ENCODE peak calls at places on chromosomes 2 and 18, in ten cellular contexts. U is keratinocyte, B is upper lobe of right lung, G is choroid plexus epithelial cell, P is mammary epithelial cell, F is lower lobe of right lung, C is A549, R is psoas muscle, L is esophagus squamous epithelium, A is DND-41. E is an unnamed sample.

GRCh38 chr18:5941869-5942268 is 46.5 kb upstream of the TMEM200C start:
- DNase-seq in L (no peak), B (no peak), C (no peak), F (no peak), A (no peak), R (no peak), U (no peak), G (no peak), P (no peak), E (no peak)

GRCh38 chr2:150126143-150126725 is 361.2 kb downstream of the RND3 start:
- DNase-seq in L (no peak), C (peak; percentile 62), B (no peak), R (no peak), P (peak; percentile 94), A (no peak), F (no peak), G (peak; percentile 60), U (no peak), E (no peak)

GRCh38 chr2:95296036-95296435 is 1.1 kb upstream of the KCNIP3 start:
- DNase-seq in F (no peak), U (no peak), A (no peak), R (no peak), C (no peak), G (no peak), B (no peak), P (peak; percentile 20), L (no peak), E (no peak)

GRCh38 chr2:86107031-86107430 is 996 bp downstream of the PTCD3 start:
- DNase-seq in P (peak; percentile 2), A (no peak), L (no peak), B (no peak), C (no peak), G (no peak), U (no peak), R (no peak), F (no peak), E (peak; percentile 2)

GRCh38 chr18:22145160-22145559 is 24.2 kb upstream of the GATA6 start:
- DNase-seq in L (no peak), A (no peak), R (no peak), U (no peak), B (no peak), P (no peak), C (no peak), G (peak; percentile 23), F (no peak), E (no peak)

GRCh38 chr18:36389811-36390581 is 92.5 kb downstream of the FHOD3 start:
- DNase-seq in L (no peak), B (no peak), F (no peak), A (no peak), C (no peak), R (no peak), G (no peak), P (no peak), U (no peak), E (no peak)

GRCh38 chr18:23452347-23452727 is 750 bp upstream of the RIOK3 start:
- DNase-seq in P (no peak), L (no peak), C (no peak), G (no peak), U (no peak), B (no peak), R (no peak), F (no peak), A (no peak), E (no peak)

GRCh38 chr2:47783491-47784330 is 766 bp downstream of the MSH6 start:
- DNase-seq in U (no peak), C (peak; percentile 82), G (peak; percentile 56), R (peak; percentile 59), A (peak; percentile 86), P (peak; percentile 66), B (peak; percentile 88), L (peak; percentile 14), F (peak; percentile 81), E (peak; percentile 65)

GRCh38 chr18:71028285-71028762 is 739.5 kb downstream of the SOCS6 start:
- DNase-seq in R (no peak), F (no peak), L (no peak), P (no peak), A (no peak), U (no peak), G (peak; percentile 82), C (no peak), B (no peak), E (no peak)

GRCh38 chr18:57843403-57843802 is 40.3 kb upstream of the ATP8B1 start:
- DNase-seq in B (no peak), R (no peak), U (no peak), G (no peak), F (no peak), L (no peak), P (no peak), C (no peak), A (no peak), E (no peak)

GRCh38 chr2:101387151-101387807 is at the start of gene CREG2:
- DNase-seq in A (peak; percentile 46), F (peak; percentile 77), U (no peak), G (peak; percentile 56), R (peak; percentile 64), P (peak; percentile 55), C (peak; percentile 73), B (peak; percentile 83), L (no peak), E (peak; percentile 63)

GRCh38 chr18:3910507-3910906 is 460.5 kb downstream of the TGIF1 start:
- DNase-seq in P (no peak), G (no peak), F (no peak), B (no peak), R (no peak), C (no peak), U (no peak), A (no peak), L (no peak), E (no peak)

GRCh38 chr2:51795248-51795888 is 763.4 kb upstream of the NRXN1 start:
- DNase-seq in B (no peak), A (no peak), L (no peak), G (peak; percentile 18), R (no peak), F (no peak), P (no peak), U (no peak), C (peak; percentile 19), E (peak; percentile 0)

GRCh38 chr18:31301201-31301655 is 16.7 kb upstream of the DSG1 start:
- DNase-seq in B (no peak), F (no peak), R (no peak), L (no peak), U (peak; percentile 74), P (peak; percentile 37), C (peak; percentile 10), G (no peak), A (no peak), E (no peak)

GRCh38 chr2:158713523-158714138 is 81.5 kb upstream of the DAPL1 start:
- DNase-seq in P (no peak), C (no peak), R (no peak), B (no peak), L (no peak), U (no peak), G (peak; percentile 25), A (no peak), F (no peak), E (no peak)

GRCh38 chr18:57559311-57559710 is 27.2 kb downstream of the FECH start:
- DNase-seq in R (no peak), G (no peak), L (no peak), B (no peak), P (no peak), C (no peak), A (no peak), F (no peak), U (no peak), E (no peak)

GRCh38 chr2:44902767-44903166 is 38.7 kb upstream of the SIX3 start:
- DNase-seq in G (no peak), B (no peak), A (peak; percentile 10), P (no peak), U (no peak), F (no peak), C (no peak), R (no peak), L (no peak), E (no peak)

DNA sequence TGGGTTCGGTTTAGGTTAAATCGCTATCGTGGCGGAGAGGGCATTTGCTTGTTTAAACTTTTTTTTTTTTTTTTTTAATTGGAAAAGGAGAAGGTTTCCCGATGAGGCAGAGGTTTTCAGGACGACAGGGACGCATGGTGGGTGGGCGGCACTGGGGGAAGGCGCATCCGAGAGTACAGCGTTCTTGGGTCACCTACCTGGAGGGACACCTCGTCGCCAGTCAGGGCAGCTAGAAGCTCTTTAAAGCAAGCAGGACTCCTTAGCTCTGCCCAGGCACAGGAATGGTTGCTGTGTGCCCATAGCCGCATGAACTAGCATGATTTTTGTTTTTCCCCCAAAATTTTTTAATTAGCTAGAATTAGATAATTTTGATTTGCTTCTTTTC is 444 bp downstream of the LDLRAD4 start:
- DNase-seq in U (no peak), L (no peak), B (no peak), A (no peak), G (no peak), C (no peak), P (no peak), F (no peak), R (no peak), E (no peak)
- H3K4me3 ChIP-seq in U (no peak overlapping the region), L (peak overlapping the region; percentile 52), B (peak overlapping the region; percentile 60), A (peak overlapping the region; percentile 83), G (no peak overlapping the region), C (peak overlapping the region; percentile 71), P (no peak overlapping the region), F (peak overlapping the region; percentile 74), R (peak overlapping the region; percentile 92), E (no peak overlapping the region)

DNA sequence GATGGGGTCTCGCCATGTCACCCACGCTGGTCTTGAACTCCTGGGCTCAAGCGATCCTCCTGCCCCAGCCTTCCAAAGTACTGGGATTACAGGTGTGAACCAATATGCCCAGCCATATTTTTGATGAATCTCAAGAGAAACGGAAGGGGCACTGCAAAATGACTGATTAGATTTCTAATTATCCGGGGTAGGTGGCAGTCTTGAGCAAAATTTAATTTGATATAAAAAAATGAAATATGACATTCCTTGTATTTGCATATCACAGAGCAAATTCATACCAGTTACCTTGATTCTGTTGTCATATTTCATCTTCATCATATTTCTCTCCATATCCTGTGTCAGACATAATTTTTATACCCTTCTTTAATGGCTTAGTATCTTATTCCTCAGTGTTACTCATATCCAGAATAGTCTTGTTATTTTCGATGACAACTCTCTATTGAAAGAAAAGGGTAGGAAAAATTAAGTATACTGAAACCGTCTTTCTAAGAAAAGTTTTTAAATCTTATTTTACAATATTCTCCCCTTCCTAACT is 30.0 kb upstream of the RTN4 start:
- DNase-seq in F (no peak), B (no peak), R (no peak), C (no peak), P (no peak), A (no peak), U (no peak), L (no peak), G (no peak), E (no peak)
- TF ChIP-seq CTCF in F (no peak), B (peak; percentile 10), R (no peak), C (no peak), P (no peak), A (no peak), U (no peak), L (no peak), G (no peak), E (no peak)

GRCh38 chr2:63850204-63850571 is 8.5 kb downstream of the UGP2 start:
- DNase-seq in A (no peak), G (no peak), U (no peak), F (no peak), L (no peak), R (no peak), P (no peak), B (no peak), C (no peak), E (no peak)
- H3K4me3 ChIP-seq in A (no peak overlapping the region), G (no peak overlapping the region), U (no peak overlapping the region), F (no peak overlapping the region), L (no peak overlapping the region), R (peak overlapping the region; percentile 33), P (no peak overlapping the region), B (no peak overlapping the region), C (no peak overlapping the region), E (no peak overlapping the region)

GRCh38 chr2:205596581-205596980 is 85.7 kb upstream of the NRP2 start:
- DNase-seq in A (no peak), R (no peak), P (no peak), C (no peak), F (no peak), U (no peak), B (no peak), L (no peak), G (no peak), E (no peak)
- TF ChIP-seq CTCF in A (no peak), R (no peak), P (no peak), C (no peak), F (no peak), U (no peak), B (no peak), L (no peak), G (no peak), E (no peak)